ENCODE peak calls at places on chromosome 17, in four cellular contexts. C is AG04449; X is stimulated activated CD8-positive, alpha-beta memory T cell treated with anti-CD3 and anti-CD28 coated beads, Interleukin-12 subunit alpha, Interleukin-12 subunit beta, amount 100 ng/mL, for 4 hours; F is ELF-1. R is an unnamed sample.
A peak's percentile ranks its signal among the peaks of the same experiment; 100 is the strongest.

GRCh38 chr17:72336026-72336803 is 215.4 kb downstream of the SOX9 start:
- DNase-seq in F (no peak), C (no peak), X (no peak), R (no peak)

GRCh38 chr17:62826956-62827355 is 18.8 kb upstream of the MARCHF10 start:
- DNase-seq in F (no peak), C (no peak), X (no peak), R (no peak)

GRCh38 chr17:69414408-69415274 is at the start of gene MAP2K6:
- DNase-seq in C (no peak), F (peak; percentile 86), X (peak; percentile 62), R (peak; percentile 63)

GRCh38 chr17:55710410-55710809 is 12.3 kb downstream of the TMEM100 start:
- DNase-seq in F (no peak), C (no peak), X (no peak), R (no peak)

GRCh38 chr17:71727723-71728122 is 393.1 kb upstream of the SOX9 start:
- DNase-seq in C (no peak), F (no peak), X (no peak), R (no peak)

GRCh38 chr17:57548421-57549385 is 196.4 kb downstream of the CCDC182 start:
- DNase-seq in F (no peak), C (no peak), X (no peak), R (no peak)

GRCh38 chr17:45029758-45030423 is 21.5 kb downstream of the DCAKD start:
- DNase-seq in F (no peak), C (no peak), X (no peak), R (no peak)

GRCh38 chr17:32223703-32224102 is 41.9 kb upstream of the RHBDL3 start:
- DNase-seq in F (no peak), X (no peak), C (no peak), R (no peak)

GRCh38 chr17:47188266-47188665 is 829 bp downstream of the CDC27 start:
- DNase-seq in C (no peak), F (no peak), X (no peak), R (no peak)

GRCh38 chr17:45648642-45649041 is 135.5 kb upstream of the CRHR1 start:
- DNase-seq in F (peak; percentile 48), X (no peak), C (no peak), R (no peak)

GRCh38 chr17:71147906-71148305 is 972.9 kb upstream of the SOX9 start:
- DNase-seq in C (no peak), X (no peak), F (no peak), R (no peak)

GRCh38 chr17:83203073-83203471 is 123.7 kb downstream of the METRNL start:
- DNase-seq in X (no peak), F (no peak), C (peak; percentile 72), R (no peak)

GRCh38 chr17:37848690-37849616 is 75.3 kb upstream of the TBC1D3K start:
- DNase-seq in F (no peak), C (peak; percentile 31), X (no peak), R (no peak)

GRCh38 chr17:40542562-40543411 is 22.5 kb downstream of the CCR7 start:
- DNase-seq in X (no peak), F (no peak), C (peak; percentile 88), R (peak; percentile 40)

GRCh38 chr17:66541461-66542182 is 239.2 kb downstream of the PRKCA start:
- DNase-seq in C (no peak), X (no peak), F (no peak), R (no peak)

GRCh38 chr17:8257801-8258200 is 8.7 kb downstream of the PFAS start:
- DNase-seq in X (no peak), F (no peak), C (no peak), R (no peak)

GRCh38 chr17:38333635-38334295 is 10.0 kb downstream of the GPR179 start:
- DNase-seq in C (no peak), F (peak; percentile 87), X (no peak), R (no peak)

GRCh38 chr17:17028878-17029535 is 13.2 kb upstream of the MPRIP start:
- DNase-seq in C (no peak), X (no peak), F (peak; percentile 51), R (no peak)

GRCh38 chr17:81500026-81500425 is 12.6 kb downstream of the ACTG1 start:
- DNase-seq in X (no peak), F (peak; percentile 73), C (no peak), R (no peak)

GRCh38 chr17:1561420-1562177 is 993 bp downstream of the PITPNA start:
- DNase-seq in F (peak; percentile 49), C (no peak), X (no peak), R (peak; percentile 54)

GRCh38 chr17:740240-741055 is 8.1 kb downstream of the TLCD3A start:
- DNase-seq in X (no peak), C (no peak), F (no peak), R (peak; percentile 66)

GRCh38 chr17:45051060-45051719 is at the start of gene DCAKD:
- DNase-seq in F (peak; percentile 96), X (peak; percentile 83), C (peak; percentile 65), R (peak; percentile 86)

GRCh38 chr17:78588258-78589030 is 11.2 kb upstream of the DNAH17 start:
- DNase-seq in X (no peak), C (no peak), F (no peak), R (no peak)

GRCh38 chr17:17801800-17802481 is 34.8 kb downstream of the SREBF1 start:
- DNase-seq in C (no peak), X (no peak), F (no peak), R (no peak)

R was measured in activated B cell treated with CpG ODN at 0.5 μM for 24 hours.